ENCODE peak calls at places on chromosome 14, in four cellular contexts. F is skeletal muscle cell, J is AG08395, S is nephron progenitor cell. U is an unnamed sample.

GRCh38 chr14:22882529-22883190 is 362 bp upstream of the REM2 start:
- DNase-seq in F (peak), J (peak), S (peak), U (no peak)

GRCh38 chr14:51367600-51367931 is 127.5 kb downstream of the TMX1 start:
- DNase-seq in F (peak), J (peak), S (no peak), U (peak)

GRCh38 chr14:101465795-101466448 is 95.4 kb upstream of the DIO3 start:
- DNase-seq in F (no peak), J (no peak), S (no peak), U (no peak)

GRCh38 chr14:51774209-51774608 is 86.2 kb upstream of the GNG2 start:
- DNase-seq in F (no peak), J (no peak), S (no peak), U (no peak)

GRCh38 chr14:104202259-104203070 is 64.1 kb downstream of the KIF26A start:
- DNase-seq in F (no peak), J (no peak), S (peak), U (no peak)

GRCh38 chr14:81169711-81170103 is 51.1 kb downstream of the GTF2A1 start:
- DNase-seq in F (no peak), J (peak), S (no peak), U (no peak)

GRCh38 chr14:24790196-24790595 is 156.2 kb upstream of the GZMB start:
- DNase-seq in F (no peak), J (no peak), S (no peak), U (no peak)

GRCh38 chr14:88941414-88941813 is 117.0 kb downstream of the TTC8 start:
- DNase-seq in F (no peak), J (no peak), S (no peak), U (no peak)

GRCh38 chr14:38481939-38482678 is 226.2 kb upstream of the CLEC14A start:
- DNase-seq in F (peak), J (peak), S (no peak), U (no peak)

GRCh38 chr14:97306133-97306784 is 509.1 kb downstream of the VRK1 start:
- DNase-seq in F (no peak), J (no peak), S (no peak), U (no peak)

GRCh38 chr14:23608454-23608853 is 27.7 kb upstream of the DHRS2 start:
- DNase-seq in F (no peak), J (no peak), S (no peak), U (no peak)

GRCh38 chr14:20866963-20867362 is 24.2 kb upstream of the RNASE3 start:
- DNase-seq in F (no peak), J (no peak), S (peak), U (no peak)

GRCh38 chr14:50000215-50001145 is 107.6 kb downstream of the ARF6 start:
- DNase-seq in F (no peak), J (peak), S (peak), U (peak)

GRCh38 chr14:70896981-70897380 is 10.3 kb upstream of the PCNX1 start:
- DNase-seq in F (no peak), J (peak), S (no peak), U (no peak)

GRCh38 chr14:92368001-92368400 is 45.0 kb downstream of the SLC24A4 start:
- DNase-seq in F (no peak), J (no peak), S (no peak), U (no peak)

GRCh38 chr14:96072746-96073145 is 33.6 kb downstream of the C14orf132 start:
- DNase-seq in F (no peak), J (no peak), S (no peak), U (no peak)

GRCh38 chr14:43754838-43755237 is 752.2 kb downstream of the FSCB start:
- DNase-seq in F (no peak), J (no peak), S (no peak), U (no peak)

U was measured in AG04449.